ENCODE peak calls at places on chromosomes 7 and 10, in nine cellular contexts. R is heart right ventricle, F is ELF-1, D is head of caudate nucleus, J is sigmoid colon, U is kidney epithelial cell, O is cardiac fibroblast, B is AG10803, Z is T follicular helper cell. X is an unnamed sample.

GRCh38 chr7:24907311-24907886 is 72.6 kb downstream of the OSBPL3 start:
- DNase-seq in J (no peak), R (no peak), Z (no peak), D (no peak), F (no peak), B (no peak), U (peak; percentile 48), O (peak; percentile 43), X (no peak)

GRCh38 chr7:55641273-55641691 is 69.0 kb upstream of the VOPP1 start:
- DNase-seq in F (peak; percentile 45), Z (peak; percentile 17), R (no peak), O (peak; percentile 91), U (peak; percentile 37), J (peak; percentile 70), D (no peak), B (peak; percentile 90), X (peak; percentile 61)

GRCh38 chr10:74039561-74040145 is 41.7 kb downstream of the VCL start:
- DNase-seq in U (no peak), J (peak; percentile 81), B (peak; percentile 81), R (no peak), O (peak; percentile 89), Z (no peak), F (no peak), D (no peak), X (peak; percentile 63)

GRCh38 chr10:78964274-78964951 is 104.4 kb upstream of the ZMIZ1 start:
- DNase-seq in O (no peak), U (no peak), Z (no peak), R (no peak), F (no peak), D (no peak), J (no peak), B (no peak), X (no peak)

GRCh38 chr10:132167041-132167674 is 19.6 kb upstream of the DPYSL4 start:
- DNase-seq in D (no peak), B (no peak), Z (no peak), O (no peak), F (no peak), U (no peak), R (no peak), J (no peak), X (no peak)

GRCh38 chr7:105249216-105249615 is 139.5 kb downstream of the SRPK2 start:
- DNase-seq in U (no peak), O (peak; percentile 22), Z (no peak), F (no peak), R (no peak), J (no peak), B (peak; percentile 41), D (no peak), X (no peak)

GRCh38 chr10:51171946-51172345 is 97.7 kb downstream of the PRKG1 start:
- DNase-seq in D (no peak), Z (no peak), F (no peak), J (no peak), U (no peak), R (no peak), O (peak; percentile 53), B (peak; percentile 64), X (no peak)

GRCh38 chr10:48884337-48885045 is 55.1 kb downstream of the LRRC18 start:
- DNase-seq in Z (no peak), U (no peak), R (no peak), D (no peak), O (no peak), B (no peak), J (no peak), F (no peak), X (no peak)

GRCh38 chr10:14820010-14820774 is 17.6 kb downstream of the CDNF start:
- DNase-seq in D (no peak), J (no peak), Z (no peak), O (peak; percentile 82), U (peak; percentile 48), R (no peak), B (peak; percentile 62), F (peak; percentile 20), X (no peak)

GRCh38 chr10:104256335-104257080 is 1.8 kb downstream of the GSTO1 start:
- DNase-seq in J (no peak), R (no peak), O (peak; percentile 25), B (no peak), U (no peak), Z (no peak), F (no peak), D (no peak), X (no peak)

GRCh38 chr7:137539111-137539715 is 195.7 kb upstream of the PTN start:
- DNase-seq in R (no peak), J (no peak), Z (no peak), F (no peak), O (peak; percentile 62), B (peak; percentile 73), D (no peak), U (peak; percentile 52), X (no peak)

GRCh38 chr10:118911361-118911760 is 118.2 kb upstream of the NANOS1 start:
- DNase-seq in R (no peak), D (no peak), U (no peak), Z (no peak), J (no peak), B (peak; percentile 21), F (no peak), O (peak; percentile 64), X (no peak)

GRCh38 chr10:7475046-7475860 is 64.4 kb upstream of the SFMBT2 start:
- DNase-seq in O (peak; percentile 3), U (no peak), D (peak; percentile 40), J (peak; percentile 72), Z (no peak), R (peak; percentile 33), B (no peak), F (peak; percentile 65), X (no peak)

GRCh38 chr10:48981310-48981907 is 41.8 kb upstream of the LRRC18 start:
- DNase-seq in R (peak; percentile 66), Z (no peak), B (peak; percentile 26), D (peak; percentile 63), J (no peak), F (peak; percentile 80), O (peak; percentile 49), U (no peak), X (peak; percentile 63)

GRCh38 chr7:1056785-1057410 is 12.6 kb downstream of the GPR146 start:
- DNase-seq in D (no peak), J (no peak), R (no peak), F (no peak), Z (no peak), B (no peak), U (no peak), O (no peak), X (no peak)

GRCh38 chr10:27713906-27714305 is 31.7 kb downstream of the MKX start:
- DNase-seq in J (no peak), D (no peak), F (no peak), B (peak; percentile 80), U (no peak), O (no peak), R (no peak), Z (no peak), X (no peak)

GRCh38 chr7:68143345-68143744 is 1146.7 kb downstream of the TYW1 start:
- DNase-seq in R (no peak), J (no peak), U (no peak), Z (no peak), B (no peak), D (no peak), O (no peak), F (no peak), X (no peak)

GRCh38 chr7:25886387-25887240 is 265.4 kb upstream of the NFE2L3 start:
- DNase-seq in B (no peak), J (no peak), F (no peak), D (no peak), O (no peak), U (no peak), Z (no peak), R (no peak), X (no peak)

GRCh38 chr7:44973610-44974401 is 5.0 kb downstream of the MYO1G start:
- DNase-seq in J (no peak), O (peak; percentile 56), Z (peak; percentile 57), B (no peak), U (no peak), F (peak; percentile 49), R (peak; percentile 57), D (peak; percentile 68), X (no peak)

GRCh38 chr10:100327007-100327700 is 2.9 kb downstream of the PKD2L1 start:
- DNase-seq in J (no peak), Z (no peak), B (peak; percentile 47), O (peak; percentile 38), F (no peak), U (no peak), R (no peak), D (no peak), X (no peak)

GRCh38 chr10:84654671-84655070 is 326.3 kb downstream of the CCSER2 start:
- DNase-seq in R (no peak), F (no peak), O (no peak), D (no peak), J (no peak), U (no peak), Z (no peak), B (no peak), X (no peak)

GRCh38 chr7:28410628-28411578 is 1.4 kb upstream of the CREB5 start:
- DNase-seq in Z (no peak), D (no peak), R (peak; percentile 26), F (peak; percentile 64), J (peak; percentile 85), U (no peak), O (peak; percentile 63), B (no peak), X (peak; percentile 54)

GRCh38 chr7:24825931-24826661 is 68.8 kb upstream of the GSDME start:
- DNase-seq in D (no peak), O (peak; percentile 51), B (peak; percentile 53), U (no peak), R (no peak), J (no peak), F (peak; percentile 78), Z (no peak), X (no peak)

X was measured in uterus.